ENCODE peak calls at places on chromosome 22, in seven cellular contexts. One of them, this sample, is unnamed.

GRCh38 chr22:44702479-44703219 is 645 bp downstream of the PRR5 start:
- DNase-seq in CD4-positive, alpha-beta memory T cell: no peak
- DNase-seq in fibroblast of lung: peak; percentile 48
- DNase-seq in fibroblast of mammary gland: no peak
- DNase-seq in BE2C: no peak
- DNase-seq in neural progenitor cell: peak; percentile 82
- DNase-seq in fibroblast of villous mesenchyme: peak; percentile 84
- DNase-seq in this sample: peak; percentile 50

GRCh38 chr22:49321477-49322055 is 506.1 kb downstream of the BRD1 start:
- DNase-seq in fibroblast of lung: no peak
- DNase-seq in CD4-positive, alpha-beta memory T cell: no peak
- DNase-seq in fibroblast of villous mesenchyme: no peak
- DNase-seq in fibroblast of mammary gland: no peak
- DNase-seq in BE2C: no peak
- DNase-seq in neural progenitor cell: no peak
- DNase-seq in this sample: no peak

GRCh38 chr22:27198518-27199035 is 541.2 kb downstream of the MIAT start:
- DNase-seq in BE2C: no peak
- DNase-seq in fibroblast of villous mesenchyme: no peak
- DNase-seq in neural progenitor cell: no peak
- DNase-seq in CD4-positive, alpha-beta memory T cell: no peak
- DNase-seq in fibroblast of lung: no peak
- DNase-seq in fibroblast of mammary gland: no peak
- DNase-seq in this sample: no peak

GRCh38 chr22:29314537-29315285 is 786 bp downstream of the RASL10A start:
- DNase-seq in fibroblast of mammary gland: no peak
- DNase-seq in neural progenitor cell: peak; percentile 42
- DNase-seq in BE2C: no peak
- DNase-seq in fibroblast of villous mesenchyme: no peak
- DNase-seq in CD4-positive, alpha-beta memory T cell: no peak
- DNase-seq in fibroblast of lung: no peak
- DNase-seq in this sample: no peak

GRCh38 chr22:33873186-33873585 is 47.1 kb downstream of the LARGE1 start:
- DNase-seq in fibroblast of villous mesenchyme: no peak
- DNase-seq in BE2C: no peak
- DNase-seq in fibroblast of mammary gland: no peak
- DNase-seq in fibroblast of lung: no peak
- DNase-seq in neural progenitor cell: no peak
- DNase-seq in CD4-positive, alpha-beta memory T cell: no peak
- DNase-seq in this sample: no peak

GRCh38 chr22:23769321-23769965 is 1.7 kb upstream of the CHCHD10 start:
- DNase-seq in fibroblast of mammary gland: no peak
- DNase-seq in BE2C: no peak
- DNase-seq in neural progenitor cell: no peak
- DNase-seq in CD4-positive, alpha-beta memory T cell: no peak
- DNase-seq in fibroblast of lung: no peak
- DNase-seq in fibroblast of villous mesenchyme: no peak
- DNase-seq in this sample: no peak

GRCh38 chr22:45254789-45255261 is 14.1 kb upstream of the KIAA0930 start:
- DNase-seq in neural progenitor cell: no peak
- DNase-seq in CD4-positive, alpha-beta memory T cell: no peak
- DNase-seq in fibroblast of lung: peak; percentile 47
- DNase-seq in fibroblast of mammary gland: no peak
- DNase-seq in BE2C: no peak
- DNase-seq in fibroblast of villous mesenchyme: no peak
- DNase-seq in this sample: no peak

GRCh38 chr22:39243443-39244072 is 1.2 kb downstream of the PDGFB start:
- DNase-seq in fibroblast of villous mesenchyme: no peak
- DNase-seq in BE2C: no peak
- DNase-seq in CD4-positive, alpha-beta memory T cell: no peak
- DNase-seq in fibroblast of lung: no peak
- DNase-seq in fibroblast of mammary gland: no peak
- DNase-seq in neural progenitor cell: peak; percentile 53
- DNase-seq in this sample: no peak

GRCh38 chr22:20546541-20546950 is 39.1 kb downstream of the MED15 start:
- DNase-seq in neural progenitor cell: no peak
- DNase-seq in fibroblast of villous mesenchyme: no peak
- DNase-seq in BE2C: no peak
- DNase-seq in fibroblast of lung: no peak
- DNase-seq in fibroblast of mammary gland: no peak
- DNase-seq in CD4-positive, alpha-beta memory T cell: no peak
- DNase-seq in this sample: no peak

GRCh38 chr22:35424081-35424480 is 24.1 kb downstream of the MCM5 start:
- DNase-seq in fibroblast of villous mesenchyme: no peak
- DNase-seq in neural progenitor cell: no peak
- DNase-seq in fibroblast of lung: no peak
- DNase-seq in fibroblast of mammary gland: no peak
- DNase-seq in CD4-positive, alpha-beta memory T cell: no peak
- DNase-seq in BE2C: no peak
- DNase-seq in this sample: no peak

GRCh38 chr22:41532908-41533825 is 11.1 kb downstream of the POLR3H start:
- DNase-seq in fibroblast of villous mesenchyme: peak; percentile 65
- DNase-seq in CD4-positive, alpha-beta memory T cell: peak; percentile 53
- DNase-seq in fibroblast of mammary gland: peak; percentile 70
- DNase-seq in neural progenitor cell: peak; percentile 86
- DNase-seq in fibroblast of lung: peak; percentile 30
- DNase-seq in BE2C: peak; percentile 86
- DNase-seq in this sample: peak; percentile 71

GRCh38 chr22:41915035-41915782 is at the start of gene SHISA8:
- DNase-seq in fibroblast of villous mesenchyme: peak; percentile 50
- DNase-seq in fibroblast of lung: peak; percentile 39
- DNase-seq in CD4-positive, alpha-beta memory T cell: peak; percentile 60
- DNase-seq in neural progenitor cell: peak; percentile 79
- DNase-seq in fibroblast of mammary gland: no peak
- DNase-seq in BE2C: peak; percentile 60
- DNase-seq in this sample: peak; percentile 48

GRCh38 chr22:28116261-28116673 is 197.2 kb upstream of the PITPNB start:
- DNase-seq in CD4-positive, alpha-beta memory T cell: no peak
- DNase-seq in fibroblast of mammary gland: peak; percentile 91
- DNase-seq in BE2C: no peak
- DNase-seq in neural progenitor cell: no peak
- DNase-seq in fibroblast of villous mesenchyme: peak; percentile 64
- DNase-seq in fibroblast of lung: peak; percentile 99
- DNase-seq in this sample: peak; percentile 71

GRCh38 chr22:27775698-27776409 is 25.7 kb downstream of the MN1 start:
- DNase-seq in neural progenitor cell: peak; percentile 72
- DNase-seq in BE2C: no peak
- DNase-seq in fibroblast of lung: no peak
- DNase-seq in fibroblast of mammary gland: no peak
- DNase-seq in fibroblast of villous mesenchyme: no peak
- DNase-seq in CD4-positive, alpha-beta memory T cell: no peak
- DNase-seq in this sample: no peak

GRCh38 chr22:32177221-32177765 is 18.2 kb upstream of the C22orf42 start:
- DNase-seq in fibroblast of mammary gland: peak; percentile 1
- DNase-seq in CD4-positive, alpha-beta memory T cell: no peak
- DNase-seq in fibroblast of lung: no peak
- DNase-seq in BE2C: no peak
- DNase-seq in fibroblast of villous mesenchyme: no peak
- DNase-seq in neural progenitor cell: peak; percentile 6
- DNase-seq in this sample: peak; percentile 1

GRCh38 chr22:25062378-25063095 is 110.0 kb downstream of the KIAA1671 start:
- DNase-seq in fibroblast of villous mesenchyme: no peak
- DNase-seq in neural progenitor cell: no peak
- DNase-seq in CD4-positive, alpha-beta memory T cell: peak; percentile 75
- DNase-seq in fibroblast of mammary gland: no peak
- DNase-seq in fibroblast of lung: no peak
- DNase-seq in BE2C: no peak
- DNase-seq in this sample: no peak
- H3K4me3 ChIP-seq in fibroblast of villous mesenchyme: no peak overlapping the region
- H3K4me3 ChIP-seq in neural progenitor cell: no peak overlapping the region
- H3K4me3 ChIP-seq in CD4-positive, alpha-beta memory T cell: peak overlapping the region; percentile 14
- H3K4me3 ChIP-seq in fibroblast of mammary gland: no peak overlapping the region
- H3K4me3 ChIP-seq in fibroblast of lung: no peak overlapping the region
- H3K4me3 ChIP-seq in BE2C: no peak overlapping the region
- H3K4me3 ChIP-seq in this sample: no peak overlapping the region

DNA sequence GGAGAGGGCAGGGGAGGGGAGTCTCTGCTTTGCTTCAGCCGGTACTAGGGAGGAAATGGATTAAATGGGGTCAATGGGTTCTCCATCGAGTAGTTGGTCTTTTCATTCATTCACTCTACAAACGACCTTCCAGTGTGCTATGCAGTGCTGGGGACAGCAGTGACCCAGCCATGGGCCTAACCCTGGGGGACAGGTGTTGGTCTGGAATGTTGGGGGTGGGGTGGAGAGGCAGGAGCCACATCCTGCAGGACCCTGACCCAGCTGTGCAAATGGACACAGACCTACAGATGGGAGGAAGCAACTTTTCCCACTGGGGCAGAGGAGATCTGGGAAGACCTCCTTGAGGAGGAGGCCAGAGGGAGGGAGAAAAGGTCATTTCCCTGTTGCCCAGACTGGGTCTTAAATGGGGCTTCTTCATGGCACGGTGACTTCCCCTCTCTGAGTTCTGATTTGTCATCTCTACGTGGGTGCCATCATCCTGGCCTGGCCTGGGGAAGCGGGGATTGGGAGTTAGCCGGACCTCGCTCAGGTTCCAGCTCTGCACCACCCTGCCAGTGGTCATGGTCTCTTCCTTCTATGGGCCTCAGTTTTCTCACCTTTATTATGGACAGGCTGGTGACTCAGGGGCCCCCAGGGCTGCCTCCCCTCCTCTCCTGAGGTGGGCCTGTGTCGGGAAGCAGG is 2.0 kb downstream of the CYTH4 start:
- DNase-seq in fibroblast of villous mesenchyme: no peak
- DNase-seq in fibroblast of mammary gland: no peak
- DNase-seq in CD4-positive, alpha-beta memory T cell: no peak
- DNase-seq in fibroblast of lung: no peak
- DNase-seq in neural progenitor cell: no peak
- DNase-seq in BE2C: no peak
- DNase-seq in this sample: no peak
- H3K4me3 ChIP-seq in fibroblast of villous mesenchyme: no peak overlapping the region
- H3K4me3 ChIP-seq in fibroblast of mammary gland: no peak overlapping the region
- H3K4me3 ChIP-seq in CD4-positive, alpha-beta memory T cell: peak overlapping the region; percentile 99
- H3K4me3 ChIP-seq in fibroblast of lung: no peak overlapping the region
- H3K4me3 ChIP-seq in neural progenitor cell: no peak overlapping the region
- H3K4me3 ChIP-seq in BE2C: no peak overlapping the region
- H3K4me3 ChIP-seq in this sample: no peak overlapping the region

GRCh38 chr22:19275919-19276600 is 15.5 kb downstream of the CLTCL1 start:
- DNase-seq in BE2C: no peak
- DNase-seq in fibroblast of villous mesenchyme: peak; percentile 18
- DNase-seq in neural progenitor cell: no peak
- DNase-seq in fibroblast of lung: no peak
- DNase-seq in fibroblast of mammary gland: no peak
- DNase-seq in CD4-positive, alpha-beta memory T cell: no peak
- DNase-seq in this sample: peak; percentile 61
- H3K4me3 ChIP-seq in BE2C: no peak overlapping the region
- H3K4me3 ChIP-seq in fibroblast of villous mesenchyme: no peak overlapping the region
- H3K4me3 ChIP-seq in neural progenitor cell: no peak overlapping the region
- H3K4me3 ChIP-seq in fibroblast of lung: no peak overlapping the region
- H3K4me3 ChIP-seq in fibroblast of mammary gland: no peak overlapping the region
- H3K4me3 ChIP-seq in CD4-positive, alpha-beta memory T cell: no peak overlapping the region
- H3K4me3 ChIP-seq in this sample: no peak overlapping the region

GRCh38 chr22:47486569-47487312 is 724.3 kb downstream of the TBC1D22A start:
- DNase-seq in neural progenitor cell: no peak
- DNase-seq in CD4-positive, alpha-beta memory T cell: no peak
- DNase-seq in BE2C: no peak
- DNase-seq in fibroblast of lung: no peak
- DNase-seq in fibroblast of villous mesenchyme: no peak
- DNase-seq in fibroblast of mammary gland: no peak
- DNase-seq in this sample: no peak
- H3K4me3 ChIP-seq in neural progenitor cell: no peak overlapping the region
- H3K4me3 ChIP-seq in CD4-positive, alpha-beta memory T cell: no peak overlapping the region
- H3K4me3 ChIP-seq in BE2C: no peak overlapping the region
- H3K4me3 ChIP-seq in fibroblast of lung: no peak overlapping the region
- H3K4me3 ChIP-seq in fibroblast of villous mesenchyme: no peak overlapping the region
- H3K4me3 ChIP-seq in fibroblast of mammary gland: no peak overlapping the region
- H3K4me3 ChIP-seq in this sample: no peak overlapping the region

DNA sequence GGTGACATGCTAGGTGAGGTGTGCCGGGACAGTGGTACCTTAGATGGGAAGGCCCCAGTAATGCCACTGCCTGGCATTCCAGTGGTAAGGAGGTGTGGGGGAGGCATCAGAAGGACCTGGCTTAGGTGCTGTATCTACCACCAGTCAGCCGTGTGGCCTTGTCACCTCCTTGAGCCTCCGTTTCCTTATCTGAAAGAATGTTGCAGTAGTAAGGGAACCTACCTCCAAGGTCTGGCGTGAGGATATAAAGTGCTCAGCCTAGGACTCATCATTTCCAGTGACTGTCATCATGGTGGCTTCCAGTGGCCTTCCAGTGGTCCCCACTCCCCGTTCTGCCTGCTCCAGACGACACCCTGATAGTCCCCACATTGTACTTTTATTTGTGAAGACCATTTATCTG is 6.8 kb upstream of the DUSP18 start:
- DNase-seq in fibroblast of mammary gland: no peak
- DNase-seq in fibroblast of villous mesenchyme: no peak
- DNase-seq in CD4-positive, alpha-beta memory T cell: no peak
- DNase-seq in fibroblast of lung: no peak
- DNase-seq in neural progenitor cell: no peak
- DNase-seq in BE2C: no peak
- DNase-seq in this sample: no peak
- H3K4me3 ChIP-seq in fibroblast of mammary gland: no peak overlapping the region
- H3K4me3 ChIP-seq in fibroblast of villous mesenchyme: no peak overlapping the region
- H3K4me3 ChIP-seq in CD4-positive, alpha-beta memory T cell: no peak overlapping the region
- H3K4me3 ChIP-seq in fibroblast of lung: no peak overlapping the region
- H3K4me3 ChIP-seq in neural progenitor cell: no peak overlapping the region
- H3K4me3 ChIP-seq in BE2C: no peak overlapping the region
- H3K4me3 ChIP-seq in this sample: no peak overlapping the region

GRCh38 chr22:50489363-50490243 is 2.9 kb downstream of the MIOX start:
- DNase-seq in fibroblast of lung: no peak
- DNase-seq in fibroblast of mammary gland: no peak
- DNase-seq in fibroblast of villous mesenchyme: no peak
- DNase-seq in neural progenitor cell: no peak
- DNase-seq in CD4-positive, alpha-beta memory T cell: no peak
- DNase-seq in BE2C: peak; percentile 20
- DNase-seq in this sample: no peak
- H3K4me3 ChIP-seq in fibroblast of lung: no peak overlapping the region
- H3K4me3 ChIP-seq in fibroblast of mammary gland: no peak overlapping the region
- H3K4me3 ChIP-seq in fibroblast of villous mesenchyme: no peak overlapping the region
- H3K4me3 ChIP-seq in neural progenitor cell: no peak overlapping the region
- H3K4me3 ChIP-seq in CD4-positive, alpha-beta memory T cell: no peak overlapping the region
- H3K4me3 ChIP-seq in BE2C: no peak overlapping the region
- H3K4me3 ChIP-seq in this sample: no peak overlapping the region

This sample was measured in choroid plexus epithelial cell.